ENCODE peak calls at places on chromosomes 4 and X, in four cellular contexts. F is breast epithelium; G is heart left ventricle; X is CD4-positive, CD25-positive, alpha-beta regulatory T cell. Y is an unnamed sample.
A peak's percentile ranks its signal among the peaks of the same experiment; 100 is the strongest.

GRCh38 chr4:123994917-123995316 is 598.3 kb downstream of the SPRY1 start:
- DNase-seq in F (no peak), G (no peak), X (no peak), Y (no peak)

GRCh38 chr4:122793811-122794210 is 32.8 kb upstream of the FGF2 start:
- DNase-seq in F (no peak), G (no peak), X (no peak), Y (no peak)

GRCh38 chrX:42615161-42615563 is 162.8 kb downstream of the PPP1R2C start:
- DNase-seq in F (no peak), G (no peak), X (peak; percentile 54), Y (no peak)

GRCh38 chr4:33171873-33172550 is 2451.8 kb downstream of the PCDH7 start:
- DNase-seq in F (no peak), G (no peak), X (no peak), Y (no peak)

GRCh38 chrX:24601858-24602257 is 45.3 kb downstream of the PCYT1B start:
- DNase-seq in F (no peak), G (no peak), X (no peak), Y (no peak)

GRCh38 chrX:100973411-100973810 is 3.9 kb downstream of the ARL13A start:
- DNase-seq in F (no peak), G (no peak), X (no peak), Y (peak; percentile 66)

GRCh38 chrX:123153846-123154335 is 30.2 kb upstream of the GRIA3 start:
- DNase-seq in F (no peak), G (no peak), X (no peak), Y (peak; percentile 53)

GRCh38 chr4:188714488-188714887 is 575.2 kb downstream of the TRIML1 start:
- DNase-seq in F (no peak), G (no peak), X (no peak), Y (no peak)

GRCh38 chrX:16671005-16671404 is 21.0 kb downstream of the S100G start:
- DNase-seq in F (no peak), G (no peak), X (peak; percentile 61), Y (peak; percentile 45)

GRCh38 chrX:17525266-17525665 is 150.3 kb downstream of the NHS start:
- DNase-seq in F (no peak), G (no peak), X (no peak), Y (peak; percentile 44)

GRCh38 chr4:1172228-1172851 is at the start of gene SPON2:
- DNase-seq in F (no peak), G (no peak), X (no peak), Y (peak; percentile 40)

GRCh38 chr4:1053080-1053661 is 41.7 kb downstream of the FGFRL1 start:
- DNase-seq in F (no peak), G (no peak), X (no peak), Y (peak; percentile 84)

GRCh38 chr4:87322754-87323153 is at the start of gene HSD17B13:
- DNase-seq in F (no peak), G (no peak), X (no peak), Y (no peak)
- H3K27ac ChIP-seq in F (no peak within 1 kb of the TSS), G (no peak within 1 kb of the TSS), X (no peak within 1 kb of the TSS), Y (no peak within 1 kb of the TSS)

GRCh38 chr4:53121304-53121865 is 244.5 kb downstream of the SCFD2 start:
- DNase-seq in F (no peak), G (no peak), X (no peak), Y (no peak)
- H3K27ac ChIP-seq in F (no peak overlapping the region), G (peak overlapping the region; percentile 39), X (no peak overlapping the region), Y (no peak overlapping the region)

DNA sequence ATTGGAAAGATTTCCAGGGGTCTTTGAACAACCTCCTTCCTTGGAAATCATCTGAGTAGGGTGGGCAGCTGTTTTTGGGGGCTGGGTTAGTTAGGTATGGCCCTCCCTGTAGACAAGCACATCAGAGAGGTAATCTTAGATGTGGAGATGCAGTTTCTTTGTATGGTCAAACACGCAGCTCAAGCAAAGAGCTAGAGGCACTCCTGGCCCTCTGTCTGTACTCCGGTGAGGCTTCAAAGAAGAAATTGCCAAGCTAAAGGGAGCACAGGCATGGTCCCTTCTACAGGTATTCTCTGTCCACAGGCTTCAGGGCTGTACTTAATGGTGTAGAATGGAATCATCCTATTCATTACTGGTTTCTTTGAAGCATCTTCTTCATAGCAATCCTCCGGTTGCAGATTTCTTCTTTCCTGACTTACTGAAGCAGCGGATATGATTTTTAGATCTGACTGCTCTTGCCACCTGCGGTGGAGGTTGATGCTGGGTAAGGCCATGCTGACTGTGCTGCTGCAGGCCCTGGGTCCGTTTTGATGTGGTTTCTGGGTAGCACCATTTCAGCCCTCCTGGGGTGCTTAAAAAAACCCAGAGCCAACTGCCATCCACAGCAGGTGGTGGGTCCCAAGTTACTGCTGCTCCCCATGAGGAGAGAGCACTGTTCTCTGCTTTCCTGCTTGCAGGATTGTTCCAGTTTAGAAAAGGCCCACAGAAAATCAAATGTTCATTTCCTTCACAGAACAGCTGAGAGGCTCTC is 318.9 kb upstream of the GATB start:
- DNase-seq in F (no peak), G (no peak), X (peak; percentile 90), Y (no peak)
- H3K27ac ChIP-seq in F (no peak overlapping the region), G (peak overlapping the region; percentile 58), X (peak overlapping the region; percentile 69), Y (no peak overlapping the region)

GRCh38 chr4:37788782-37789181 is 37.7 kb upstream of the PGM2 start:
- DNase-seq in F (no peak), G (no peak), X (no peak), Y (no peak)

GRCh38 chr4:37794046-37794445 is 32.4 kb upstream of the PGM2 start:
- DNase-seq in F (no peak), G (peak; percentile 34), X (no peak), Y (peak; percentile 58)

GRCh38 chr4:37795796-37796195 is 30.7 kb upstream of the PGM2 start:
- DNase-seq in F (no peak), G (no peak), X (no peak), Y (no peak)

GRCh38 chr4:37793562-37793961 is 32.9 kb upstream of the PGM2 start:
- DNase-seq in F (no peak), G (no peak), X (peak; percentile 7), Y (no peak)

GRCh38 chr4:37792241-37792640 is 34.2 kb upstream of the PGM2 start:
- DNase-seq in F (no peak), G (no peak), X (no peak), Y (no peak)
- H3K27ac ChIP-seq in F (no peak overlapping the region), G (no peak overlapping the region), X (no peak overlapping the region), Y (no peak overlapping the region)

DNA sequence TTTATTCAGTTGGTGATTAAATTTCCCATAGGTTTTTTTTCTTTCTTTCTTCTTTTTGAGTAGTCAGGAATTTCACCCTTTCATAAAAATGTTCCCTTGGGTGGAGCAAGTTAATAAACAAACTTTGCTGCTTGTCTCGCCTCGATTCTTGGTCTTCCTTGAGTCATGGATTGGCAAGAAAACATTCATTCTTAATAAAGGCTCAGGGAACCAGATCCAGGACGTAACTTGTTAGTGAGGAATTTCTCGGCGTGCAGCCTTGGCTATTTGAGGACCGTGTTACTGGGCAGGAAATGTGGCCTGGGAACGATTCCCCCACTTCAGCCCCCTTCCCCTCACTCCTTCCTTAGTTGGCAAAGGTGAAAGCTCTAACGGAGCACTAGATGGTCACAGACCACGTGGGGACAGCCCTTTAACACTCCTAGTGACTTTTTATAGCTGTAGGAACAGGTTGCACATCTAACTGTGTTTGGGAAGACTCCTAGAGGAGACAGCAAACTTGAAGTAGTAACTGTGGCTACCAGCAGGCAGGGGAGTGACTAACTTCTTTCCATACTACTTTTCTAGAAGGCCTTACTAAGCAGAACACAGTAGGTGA is 106.8 kb downstream of the UCHL1 start:
- DNase-seq in F (no peak), G (peak; percentile 59), X (no peak), Y (peak; percentile 65)
- H3K27ac ChIP-seq in F (peak overlapping the region; percentile 57), G (peak overlapping the region; percentile 84), X (no peak overlapping the region), Y (no peak overlapping the region)

GRCh38 chr4:52685316-52685715 is 26.2 kb upstream of the USP46 start:
- DNase-seq in F (no peak), G (no peak), X (no peak), Y (no peak)

DNA sequence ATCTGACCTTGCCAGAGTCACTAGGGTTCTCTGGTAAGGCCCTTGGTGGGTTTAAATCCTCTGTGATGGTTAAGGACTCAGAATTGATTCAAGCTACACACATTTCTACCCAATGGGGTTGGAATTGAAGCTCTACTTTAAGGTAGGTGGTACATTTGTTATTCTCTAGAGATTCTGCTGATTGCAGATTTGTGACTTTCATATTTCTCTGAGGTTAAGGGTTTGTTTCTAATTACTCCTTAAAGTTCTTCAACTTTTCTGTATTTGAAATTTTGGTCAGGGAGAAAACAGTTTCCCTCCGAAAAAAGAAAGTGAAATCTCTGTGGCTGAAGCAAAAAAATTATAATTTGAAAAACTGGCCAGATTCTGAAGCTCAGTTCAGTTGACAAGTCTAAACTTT is 25.8 kb upstream of the USP46 start:
- DNase-seq in F (no peak), G (no peak), X (no peak), Y (no peak)
- H3K27ac ChIP-seq in F (no peak overlapping the region), G (no peak overlapping the region), X (no peak overlapping the region), Y (no peak overlapping the region)

GRCh38 chrX:1502241-1502640 is 34.7 kb downstream of the P2RY8 start:
- DNase-seq in F (no peak), G (no peak), X (no peak), Y (no peak)

GRCh38 chrX:1496076-1496475 is 40.9 kb downstream of the P2RY8 start:
- DNase-seq in F (no peak), G (no peak), X (no peak), Y (no peak)

GRCh38 chrX:1506916-1507315 is 30.1 kb downstream of the P2RY8 start:
- DNase-seq in F (no peak), G (no peak), X (no peak), Y (no peak)

GRCh38 chrX:1502853-1503252 is 34.1 kb downstream of the P2RY8 start:
- DNase-seq in F (no peak), G (no peak), X (no peak), Y (no peak)

DNA sequence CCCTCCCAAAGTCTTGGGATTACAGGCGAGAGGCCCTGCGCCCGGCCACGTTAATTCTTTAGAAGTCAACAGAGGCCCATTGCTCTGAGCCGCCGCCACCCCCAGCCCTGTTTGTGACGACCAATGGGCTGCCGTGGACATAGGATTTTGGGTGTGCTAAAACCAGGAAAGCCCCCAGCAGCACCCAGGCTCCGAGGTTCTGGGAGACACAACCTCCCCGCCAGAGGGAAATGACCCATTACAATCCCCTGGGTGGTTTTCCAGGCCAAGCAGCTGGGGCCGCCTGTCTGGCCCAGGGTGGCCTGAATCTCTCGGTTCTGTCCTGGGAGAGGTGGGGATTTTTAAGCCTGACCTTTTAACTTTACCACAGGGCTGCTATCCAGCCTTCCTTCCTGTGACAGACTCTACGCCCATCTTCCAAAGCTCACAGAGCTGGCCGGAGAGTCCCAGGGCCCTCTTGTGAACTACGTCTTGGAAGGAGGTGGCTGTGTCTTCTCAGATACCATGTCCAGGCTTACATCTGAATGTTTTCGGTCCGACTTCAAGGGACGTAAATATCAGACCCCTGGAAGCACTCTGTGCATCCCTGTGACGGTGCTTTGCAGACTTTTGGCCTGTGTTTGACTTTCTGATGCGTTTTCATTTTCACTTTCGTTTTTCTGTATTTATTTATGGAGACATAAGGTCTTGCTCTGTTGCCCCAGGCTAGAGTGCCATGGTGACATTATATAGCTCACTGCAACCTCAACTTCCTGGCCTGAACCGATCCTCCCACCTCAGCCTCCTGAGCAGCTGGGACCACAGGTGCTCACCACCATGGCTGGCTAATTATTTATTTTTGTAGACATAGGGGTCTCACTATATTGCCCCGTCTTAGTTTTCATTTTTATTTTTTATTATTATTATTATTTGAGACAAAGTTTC is 36.0 kb downstream of the P2RY8 start:
- DNase-seq in F (no peak), G (no peak), X (peak; percentile 82), Y (no peak)
- H3K27ac ChIP-seq in F (no peak overlapping the region), G (peak overlapping the region; percentile 87), X (peak overlapping the region; percentile 70), Y (no peak overlapping the region)

Y was measured in fibroblast of lung.